ENCODE peak calls at places on chromosomes 16 and 17, in six cellular contexts. F is stomach, A is A549, W is tibial nerve, R is sigmoid colon, U is ovary. S is an unnamed sample.

GRCh38 chr16:68149596-68149995 is 64.4 kb downstream of the NFATC3 start:
- DNase-seq in F (no peak), A (no peak), W (no peak), U (no peak), R (no peak), S (no peak)

GRCh38 chr16:76385831-76386230 is 108.6 kb downstream of the CNTNAP4 start:
- DNase-seq in A (no peak), R (no peak), U (no peak), W (no peak), F (no peak), S (no peak)

GRCh38 chr17:66691644-66692500 is 143.0 kb upstream of the CACNG5 start:
- DNase-seq in W (peak), U (no peak), A (no peak), R (no peak), F (no peak), S (no peak)

GRCh38 chr17:48459070-48459469 is 29.1 kb upstream of the SKAP1 start:
- DNase-seq in F (no peak), W (no peak), R (no peak), U (no peak), A (no peak), S (no peak)

GRCh38 chr16:19110537-19111391 is 3.0 kb upstream of the ITPRIPL2 start:
- DNase-seq in A (no peak), F (no peak), W (no peak), U (no peak), R (no peak), S (no peak)

GRCh38 chr17:70661342-70662222 is 492.2 kb downstream of the KCNJ2 start:
- DNase-seq in W (no peak), A (peak), F (no peak), U (no peak), R (no peak), S (no peak)

GRCh38 chr16:67942510-67943255 is 1.2 kb downstream of the LCAT start:
- DNase-seq in W (no peak), A (no peak), U (no peak), F (no peak), R (no peak), S (no peak)

GRCh38 chr16:86142801-86143236 is 243.9 kb downstream of the IRF8 start:
- DNase-seq in R (no peak), A (no peak), W (no peak), F (no peak), U (no peak), S (no peak)

GRCh38 chr17:72984145-72984924 is 108.2 kb downstream of the SLC39A11 start:
- DNase-seq in F (no peak), U (no peak), W (no peak), R (no peak), A (no peak), S (no peak)

GRCh38 chr17:55383771-55384679 is 37.6 kb downstream of the MMD start:
- DNase-seq in F (peak), A (no peak), U (no peak), R (no peak), W (no peak), S (no peak)

GRCh38 chr16:2532494-2533141 is 1.4 kb upstream of the CEMP1 start:
- DNase-seq in F (peak), W (peak), U (peak), R (peak), A (no peak), S (no peak)

GRCh38 chr17:2084129-2084765 is 29.3 kb downstream of the HIC1 start:
- DNase-seq in U (no peak), F (no peak), R (peak), A (no peak), W (peak), S (no peak)

GRCh38 chr17:35674552-35674951 is 56.9 kb upstream of the RASL10B start:
- DNase-seq in F (no peak), W (no peak), U (no peak), R (no peak), A (no peak), S (no peak)

GRCh38 chr16:81329947-81330346 is 15.2 kb downstream of the GAN start:
- DNase-seq in U (no peak), A (no peak), F (no peak), R (no peak), W (no peak), S (no peak)

GRCh38 chr17:57459286-57459915 is 203.1 kb downstream of the MSI2 start:
- DNase-seq in R (no peak), W (no peak), U (no peak), A (peak), F (no peak), S (no peak)

GRCh38 chr16:88999457-89000206 is 22.6 kb upstream of the CBFA2T3 start:
- DNase-seq in A (no peak), F (no peak), U (no peak), R (no peak), W (no peak), S (no peak)

GRCh38 chr17:50909765-50910661 is 43.9 kb upstream of the TOB1 start:
- DNase-seq in R (no peak), F (no peak), U (no peak), A (no peak), W (no peak), S (no peak)

GRCh38 chr17:17729620-17730249 is 48.5 kb downstream of the RAI1 start:
- DNase-seq in A (peak), F (peak), R (no peak), U (no peak), W (no peak), S (no peak)

GRCh38 chr16:27238016-27238587 is 30.5 kb downstream of the NSMCE1 start:
- DNase-seq in W (no peak), R (peak), U (no peak), F (peak), A (no peak), S (no peak)

GRCh38 chr17:49494937-49495841 is at the start of gene NGFR:
- DNase-seq in R (no peak), F (no peak), A (peak), W (no peak), U (peak), S (no peak)
- TF ChIP-seq POLR2A in R (no peak), F (no peak), A (peak), W (peak), U (peak), S (no peak)

DNA sequence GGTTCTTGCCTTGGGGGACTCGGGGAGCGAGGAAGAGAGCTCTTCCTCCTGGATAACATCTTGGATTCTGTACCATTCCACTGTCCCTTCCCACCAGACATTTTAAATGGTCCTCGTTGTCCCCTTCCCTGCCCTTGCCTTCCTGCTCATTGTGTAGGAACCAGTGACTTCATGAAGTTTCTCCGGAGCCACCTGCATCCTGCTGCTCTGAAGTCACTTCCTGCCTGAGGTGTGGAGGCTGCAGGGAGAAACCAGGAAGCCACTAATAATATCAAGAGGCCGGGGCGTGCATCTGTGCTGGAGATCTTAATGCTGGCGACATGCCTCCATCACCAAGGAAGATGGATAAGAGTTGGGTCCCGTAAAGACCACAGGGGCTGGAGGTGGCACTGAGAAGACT is 6.2 kb upstream of the SLC16A13 start:
- DNase-seq in A (no peak), R (no peak), F (no peak), W (no peak), U (no peak), S (no peak)
- TF ChIP-seq EP300 in A (no peak), R (no peak), F (no peak), W (no peak), U (no peak), S (no peak)

GRCh38 chr16:69598045-69598444 is 32.3 kb downstream of the NFAT5 start:
- DNase-seq in F (no peak), W (no peak), A (no peak), U (no peak), R (no peak), S (no peak)

GRCh38 chr16:69596801-69597200 is 31.0 kb downstream of the NFAT5 start:
- DNase-seq in R (no peak), W (no peak), F (no peak), U (no peak), A (no peak), S (no peak)

GRCh38 chr16:69600202-69600601 is 34.4 kb downstream of the NFAT5 start:
- DNase-seq in A (no peak), W (no peak), F (no peak), U (no peak), R (no peak), S (no peak)

GRCh38 chr16:69601250-69601649 is 35.5 kb downstream of the NFAT5 start:
- DNase-seq in R (no peak), A (no peak), F (no peak), W (no peak), U (no peak), S (no peak)

DNA sequence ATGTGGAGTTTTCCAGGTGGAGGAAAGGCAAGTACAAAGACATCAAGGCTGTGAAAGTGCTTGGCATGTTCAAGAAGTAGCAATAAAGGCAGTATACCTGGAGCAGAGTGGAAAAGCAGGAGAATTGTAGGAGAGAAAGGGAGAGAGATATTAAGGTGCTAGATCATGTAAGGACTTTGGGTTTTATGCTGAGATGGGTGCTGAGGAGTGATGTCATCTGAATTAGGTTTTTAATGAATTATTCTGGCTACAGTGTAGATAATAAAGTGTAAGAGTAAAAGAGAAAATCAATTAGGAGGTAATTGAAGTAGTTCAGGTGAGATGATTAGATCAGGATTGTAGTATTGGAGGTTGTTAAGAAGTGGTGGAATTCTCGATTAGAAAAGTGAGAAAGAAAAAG is 34.0 kb downstream of the NFAT5 start:
- DNase-seq in W (no peak), A (no peak), F (no peak), R (no peak), U (no peak), S (no peak)
- TF ChIP-seq POLR2A in W (no peak), A (no peak), F (no peak), R (no peak), U (no peak), S (no peak)

DNA sequence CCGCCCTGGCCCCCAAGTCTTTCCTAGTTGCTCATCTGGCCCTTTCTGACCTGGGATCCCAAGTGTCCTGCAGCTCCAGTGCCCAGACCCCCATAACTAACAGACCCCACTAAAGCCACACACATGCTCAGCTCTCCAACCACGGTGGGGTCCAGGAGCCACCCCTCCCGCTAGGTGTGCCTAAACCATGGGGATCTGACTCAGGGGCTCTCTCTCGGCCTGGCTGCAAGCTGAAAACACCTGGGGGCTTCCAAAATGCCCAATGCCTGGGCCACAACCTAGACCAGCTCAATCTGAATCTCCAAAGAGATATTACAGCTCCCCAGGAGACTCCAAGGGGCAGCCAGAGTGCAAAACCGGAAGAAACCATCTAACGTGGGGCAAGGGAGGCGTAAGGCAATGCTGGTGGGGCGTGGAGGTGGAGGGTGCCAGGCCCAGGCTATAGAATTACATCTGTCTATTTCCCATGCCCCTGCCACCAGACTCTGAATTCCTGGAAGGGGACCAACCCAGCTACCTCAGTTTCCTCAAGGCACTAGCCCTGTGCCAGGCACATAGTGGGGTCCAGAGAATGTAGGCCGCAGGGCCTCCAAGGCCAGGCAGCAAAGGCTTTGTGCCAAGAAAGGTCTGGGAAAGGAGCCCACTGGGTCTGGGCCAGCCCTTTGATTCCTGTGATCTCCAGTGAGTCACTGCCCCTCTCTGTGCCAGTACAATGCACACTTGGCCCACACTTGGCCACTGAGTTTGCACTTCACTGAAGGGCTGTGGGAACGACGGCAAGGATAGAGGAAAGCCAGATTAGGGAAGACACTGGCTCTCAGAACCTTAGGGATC is 3.3 kb downstream of the CD2BP2 start:
- DNase-seq in F (peak), W (peak), U (peak), R (peak), A (no peak), S (peak)
- TF ChIP-seq EP300 in F (no peak), W (peak), U (no peak), R (no peak), A (no peak), S (no peak)

DNA sequence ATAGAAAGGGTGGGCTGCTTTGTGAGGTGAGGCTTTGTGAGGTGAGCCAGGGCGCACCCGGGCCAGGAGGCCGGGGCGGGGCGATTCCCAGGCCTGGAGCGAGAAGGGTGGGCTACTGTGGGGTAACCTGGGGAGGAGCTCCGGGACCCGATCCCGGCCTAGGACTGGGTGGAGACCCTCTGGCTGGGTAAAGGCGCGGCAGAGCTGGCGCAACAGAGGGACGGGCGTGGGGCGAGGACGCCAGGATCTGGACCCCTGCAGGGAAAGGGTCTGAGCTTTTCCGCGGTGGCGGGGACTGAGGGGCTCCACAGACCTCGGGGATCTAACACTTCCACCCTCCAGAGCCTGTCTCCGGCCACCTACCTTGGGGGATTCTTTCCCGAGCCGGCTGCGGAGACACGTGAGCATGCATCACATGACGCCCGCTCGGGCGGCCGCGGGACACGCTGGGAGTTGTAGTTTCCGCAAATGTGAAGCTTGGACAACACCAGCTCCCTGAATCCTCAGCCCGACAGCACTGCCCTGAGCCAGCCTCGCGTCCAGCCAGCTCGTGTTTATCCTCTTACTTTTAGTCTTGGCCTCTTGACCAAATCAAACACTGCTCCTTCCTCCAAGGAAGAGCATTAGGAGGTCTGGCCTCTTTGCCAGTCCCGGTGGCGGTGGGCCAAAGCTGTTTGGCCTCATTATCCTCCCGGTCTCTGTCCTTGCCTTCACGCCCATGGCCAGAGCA is at the start of gene SLC38A7:
- DNase-seq in W (peak), U (peak), A (peak), R (peak), F (peak), S (peak)
- TF ChIP-seq POLR2A in W (no peak), U (no peak), A (no peak), R (no peak), F (no peak), S (no peak)

DNA sequence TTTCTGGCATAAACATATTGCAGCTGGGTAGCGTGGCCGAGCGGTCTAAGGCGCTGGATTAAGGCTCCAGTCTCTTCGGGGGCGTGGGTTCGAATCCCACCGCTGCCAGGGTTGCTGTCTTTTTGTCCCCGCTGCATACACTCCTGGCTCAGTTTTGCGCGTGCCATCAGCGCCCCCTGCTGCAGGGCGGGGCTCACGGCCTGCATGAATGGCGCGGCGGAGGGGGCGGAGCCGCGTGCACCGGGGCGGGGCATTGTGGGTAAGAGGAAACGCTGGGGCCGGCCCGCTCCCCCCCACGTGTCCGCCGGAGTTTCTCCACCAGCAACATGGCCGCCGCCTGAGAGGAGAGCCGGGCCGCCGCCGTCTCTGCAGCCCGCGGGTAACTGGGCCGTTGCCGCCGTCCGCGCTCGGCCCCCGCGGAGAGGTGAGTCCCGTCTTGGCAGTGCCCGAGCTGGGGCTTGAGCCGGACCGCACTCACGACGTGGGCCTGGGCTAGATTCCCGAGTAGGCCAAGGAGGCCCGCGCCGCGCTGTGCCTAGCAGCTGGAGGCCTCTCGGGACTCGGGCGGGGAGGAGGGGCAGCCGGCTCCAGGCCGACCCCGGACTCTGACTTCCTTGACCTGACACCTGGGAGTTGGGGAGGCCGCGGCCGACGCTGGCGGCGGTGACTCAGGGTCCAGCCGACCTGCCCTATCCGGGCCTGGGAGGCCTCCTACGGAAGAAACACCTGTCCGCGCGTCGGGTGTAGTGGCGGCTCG is at the start of gene POLR3E:
- DNase-seq in R (peak), A (peak), U (peak), F (peak), W (peak), S (peak)
- TF ChIP-seq EP300 in R (no peak), A (no peak), U (no peak), F (no peak), W (peak), S (no peak)

S was measured in esophagus muscularis mucosa.